ENCODE peak calls at places on chromosome 1, in nine cellular contexts. One of them, this sample, is unnamed.

GRCh38 chr1:169550294-169550693 is 36.0 kb downstream of the F5 start:
- DNase-seq in pancreas: no peak
- DNase-seq in cardiac fibroblast: peak; percentile 70
- DNase-seq in adrenal gland: no peak
- DNase-seq in kidney: no peak
- DNase-seq in K562: peak; percentile 23
- DNase-seq in left lung: no peak
- DNase-seq in CD8-positive, alpha-beta memory T cell: peak; percentile 46
- DNase-seq in suprapubic skin: no peak
- DNase-seq in this sample: peak; percentile 45

GRCh38 chr1:10471411-10472219 is 714 bp downstream of the DFFA start:
- DNase-seq in left lung: no peak
- DNase-seq in adrenal gland: no peak
- DNase-seq in CD8-positive, alpha-beta memory T cell: no peak
- DNase-seq in suprapubic skin: no peak
- DNase-seq in cardiac fibroblast: no peak
- DNase-seq in kidney: no peak
- DNase-seq in K562: peak; percentile 27
- DNase-seq in pancreas: no peak
- DNase-seq in this sample: peak; percentile 65

GRCh38 chr1:153612755-153613331 is at the start of gene S100A16:
- DNase-seq in cardiac fibroblast: peak; percentile 51
- DNase-seq in suprapubic skin: peak; percentile 90
- DNase-seq in pancreas: peak; percentile 79
- DNase-seq in left lung: peak; percentile 84
- DNase-seq in CD8-positive, alpha-beta memory T cell: no peak
- DNase-seq in adrenal gland: peak; percentile 63
- DNase-seq in kidney: peak; percentile 93
- DNase-seq in K562: peak; percentile 48
- DNase-seq in this sample: peak; percentile 90

GRCh38 chr1:244337839-244338238 is 113.9 kb downstream of the ADSS2 start:
- DNase-seq in left lung: no peak
- DNase-seq in pancreas: no peak
- DNase-seq in suprapubic skin: no peak
- DNase-seq in cardiac fibroblast: no peak
- DNase-seq in adrenal gland: no peak
- DNase-seq in K562: no peak
- DNase-seq in kidney: no peak
- DNase-seq in CD8-positive, alpha-beta memory T cell: no peak
- DNase-seq in this sample: no peak

GRCh38 chr1:5225687-5226389 is 571.4 kb downstream of the AJAP1 start:
- DNase-seq in kidney: no peak
- DNase-seq in adrenal gland: no peak
- DNase-seq in suprapubic skin: no peak
- DNase-seq in cardiac fibroblast: no peak
- DNase-seq in CD8-positive, alpha-beta memory T cell: no peak
- DNase-seq in pancreas: no peak
- DNase-seq in K562: no peak
- DNase-seq in left lung: no peak
- DNase-seq in this sample: peak; percentile 51

GRCh38 chr1:66350001-66350547 is 183.9 kb upstream of the SGIP1 start:
- DNase-seq in cardiac fibroblast: peak; percentile 69
- DNase-seq in CD8-positive, alpha-beta memory T cell: peak; percentile 77
- DNase-seq in pancreas: no peak
- DNase-seq in left lung: no peak
- DNase-seq in kidney: no peak
- DNase-seq in adrenal gland: no peak
- DNase-seq in K562: no peak
- DNase-seq in suprapubic skin: no peak
- DNase-seq in this sample: no peak

GRCh38 chr1:43149889-43150288 is 22.2 kb downstream of the EBNA1BP2 start:
- DNase-seq in suprapubic skin: no peak
- DNase-seq in CD8-positive, alpha-beta memory T cell: no peak
- DNase-seq in adrenal gland: no peak
- DNase-seq in cardiac fibroblast: no peak
- DNase-seq in kidney: no peak
- DNase-seq in K562: no peak
- DNase-seq in left lung: no peak
- DNase-seq in pancreas: no peak
- DNase-seq in this sample: no peak

GRCh38 chr1:47992720-47993119 is 4.5 kb downstream of the TRABD2B start:
- DNase-seq in pancreas: no peak
- DNase-seq in suprapubic skin: peak; percentile 81
- DNase-seq in kidney: no peak
- DNase-seq in K562: no peak
- DNase-seq in left lung: no peak
- DNase-seq in cardiac fibroblast: peak; percentile 25
- DNase-seq in adrenal gland: no peak
- DNase-seq in CD8-positive, alpha-beta memory T cell: no peak
- DNase-seq in this sample: no peak

GRCh38 chr1:200029035-200029623 is 1.6 kb downstream of the NR5A2 start:
- DNase-seq in kidney: no peak
- DNase-seq in pancreas: peak; percentile 74
- DNase-seq in left lung: no peak
- DNase-seq in suprapubic skin: no peak
- DNase-seq in adrenal gland: no peak
- DNase-seq in K562: no peak
- DNase-seq in cardiac fibroblast: no peak
- DNase-seq in CD8-positive, alpha-beta memory T cell: no peak
- DNase-seq in this sample: peak; percentile 90
- H3K4me3 ChIP-seq in kidney: peak overlapping the region; percentile 72
- H3K4me3 ChIP-seq in pancreas: peak overlapping the region; percentile 72
- H3K4me3 ChIP-seq in left lung: peak overlapping the region; percentile 27
- H3K4me3 ChIP-seq in suprapubic skin: peak overlapping the region; percentile 49
- H3K4me3 ChIP-seq in adrenal gland: no peak overlapping the region
- H3K4me3 ChIP-seq in K562: no peak overlapping the region
- H3K4me3 ChIP-seq in cardiac fibroblast: peak overlapping the region; percentile 42
- H3K4me3 ChIP-seq in CD8-positive, alpha-beta memory T cell: no peak overlapping the region
- H3K4me3 ChIP-seq in this sample: peak overlapping the region; percentile 74

DNA sequence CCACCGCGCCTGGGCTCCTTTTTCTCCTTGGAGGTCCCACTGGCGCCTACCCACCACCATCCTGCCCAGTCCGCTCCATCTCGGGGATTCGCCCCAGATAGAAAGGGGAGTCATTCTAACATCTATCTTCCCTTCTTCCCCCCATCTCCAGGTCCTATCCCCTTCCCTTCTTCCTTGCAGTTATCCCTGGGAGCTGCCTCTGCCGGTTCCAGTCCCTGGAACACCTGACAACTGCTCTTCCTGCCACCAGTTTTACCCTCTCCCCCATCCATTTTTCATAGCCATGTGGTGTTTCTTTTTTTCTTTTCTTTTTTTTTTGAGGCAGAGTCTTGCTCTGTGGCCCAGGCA is 12.0 kb upstream of the COL16A1 start:
- DNase-seq in pancreas: no peak
- DNase-seq in K562: no peak
- DNase-seq in adrenal gland: no peak
- DNase-seq in kidney: no peak
- DNase-seq in suprapubic skin: no peak
- DNase-seq in CD8-positive, alpha-beta memory T cell: no peak
- DNase-seq in cardiac fibroblast: no peak
- DNase-seq in left lung: no peak
- DNase-seq in this sample: no peak
- H3K4me3 ChIP-seq in pancreas: no peak overlapping the region
- H3K4me3 ChIP-seq in K562: peak overlapping the region; percentile 24
- H3K4me3 ChIP-seq in adrenal gland: no peak overlapping the region
- H3K4me3 ChIP-seq in kidney: peak overlapping the region; percentile 59
- H3K4me3 ChIP-seq in suprapubic skin: peak overlapping the region; percentile 49
- H3K4me3 ChIP-seq in CD8-positive, alpha-beta memory T cell: no peak overlapping the region
- H3K4me3 ChIP-seq in cardiac fibroblast: peak overlapping the region; percentile 2
- H3K4me3 ChIP-seq in left lung: no peak overlapping the region
- H3K4me3 ChIP-seq in this sample: peak overlapping the region; percentile 58

GRCh38 chr1:167276969-167277368 is 56.3 kb downstream of the POU2F1 start:
- DNase-seq in kidney: no peak
- DNase-seq in left lung: no peak
- DNase-seq in adrenal gland: no peak
- DNase-seq in CD8-positive, alpha-beta memory T cell: no peak
- DNase-seq in suprapubic skin: no peak
- DNase-seq in cardiac fibroblast: no peak
- DNase-seq in K562: no peak
- DNase-seq in pancreas: no peak
- DNase-seq in this sample: no peak

GRCh38 chr1:167272375-167272957 is 51.8 kb downstream of the POU2F1 start:
- DNase-seq in kidney: no peak
- DNase-seq in cardiac fibroblast: no peak
- DNase-seq in adrenal gland: no peak
- DNase-seq in K562: no peak
- DNase-seq in pancreas: no peak
- DNase-seq in CD8-positive, alpha-beta memory T cell: no peak
- DNase-seq in suprapubic skin: no peak
- DNase-seq in left lung: no peak
- DNase-seq in this sample: no peak

GRCh38 chr1:167274061-167274460 is 53.4 kb downstream of the POU2F1 start:
- DNase-seq in K562: no peak
- DNase-seq in pancreas: no peak
- DNase-seq in adrenal gland: no peak
- DNase-seq in suprapubic skin: no peak
- DNase-seq in CD8-positive, alpha-beta memory T cell: no peak
- DNase-seq in cardiac fibroblast: no peak
- DNase-seq in left lung: no peak
- DNase-seq in kidney: no peak
- DNase-seq in this sample: no peak

GRCh38 chr1:167270230-167270817 is 49.6 kb downstream of the POU2F1 start:
- DNase-seq in K562: no peak
- DNase-seq in left lung: no peak
- DNase-seq in CD8-positive, alpha-beta memory T cell: no peak
- DNase-seq in pancreas: no peak
- DNase-seq in suprapubic skin: no peak
- DNase-seq in cardiac fibroblast: no peak
- DNase-seq in adrenal gland: no peak
- DNase-seq in kidney: no peak
- DNase-seq in this sample: no peak

DNA sequence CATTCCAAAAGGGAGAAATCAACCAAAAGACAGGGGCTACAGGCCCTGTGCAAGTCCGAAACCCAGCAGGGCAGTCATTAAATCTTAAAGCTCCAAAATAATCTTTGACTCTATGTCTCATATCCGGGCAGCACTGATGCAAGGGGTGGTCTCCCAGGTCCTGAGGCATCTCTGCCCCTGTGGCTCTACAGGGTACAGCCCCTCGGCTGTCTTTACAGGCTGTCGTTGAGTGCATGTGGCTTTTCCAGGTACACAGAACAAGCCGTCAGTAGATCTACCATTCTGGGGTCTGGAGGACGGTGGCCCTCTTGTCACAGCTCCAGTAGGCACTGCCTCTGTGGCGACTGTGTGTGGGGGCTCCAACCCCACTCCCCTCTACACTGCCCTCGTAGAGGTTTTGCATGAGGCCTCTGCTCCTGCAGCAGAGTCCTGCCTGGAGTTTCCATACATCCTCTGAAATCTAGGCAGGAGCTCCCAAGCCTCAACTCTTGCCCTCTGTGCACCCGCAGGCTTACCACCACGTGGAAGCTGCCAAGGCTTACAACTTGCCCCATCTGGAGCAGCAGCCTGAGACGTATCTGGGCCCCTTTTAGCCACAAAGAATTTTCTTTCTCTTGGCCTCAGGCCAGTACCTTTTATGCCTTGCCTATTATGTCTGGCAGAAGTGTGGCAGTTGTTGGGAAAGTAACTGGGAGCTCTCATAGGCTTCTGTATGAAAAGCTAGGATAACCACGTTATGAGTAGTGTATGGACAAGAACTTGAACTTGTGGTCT is 52.5 kb downstream of the POU2F1 start:
- DNase-seq in left lung: no peak
- DNase-seq in K562: no peak
- DNase-seq in pancreas: no peak
- DNase-seq in suprapubic skin: no peak
- DNase-seq in kidney: no peak
- DNase-seq in cardiac fibroblast: peak; percentile 53
- DNase-seq in adrenal gland: no peak
- DNase-seq in CD8-positive, alpha-beta memory T cell: no peak
- DNase-seq in this sample: no peak
- H3K4me3 ChIP-seq in left lung: no peak overlapping the region
- H3K4me3 ChIP-seq in K562: no peak overlapping the region
- H3K4me3 ChIP-seq in pancreas: no peak overlapping the region
- H3K4me3 ChIP-seq in suprapubic skin: no peak overlapping the region
- H3K4me3 ChIP-seq in kidney: no peak overlapping the region
- H3K4me3 ChIP-seq in cardiac fibroblast: no peak overlapping the region
- H3K4me3 ChIP-seq in adrenal gland: no peak overlapping the region
- H3K4me3 ChIP-seq in CD8-positive, alpha-beta memory T cell: no peak overlapping the region
- H3K4me3 ChIP-seq in this sample: no peak overlapping the region

GRCh38 chr1:6858586-6858985 is 73.3 kb downstream of the CAMTA1 start:
- DNase-seq in CD8-positive, alpha-beta memory T cell: no peak
- DNase-seq in kidney: no peak
- DNase-seq in suprapubic skin: no peak
- DNase-seq in pancreas: no peak
- DNase-seq in adrenal gland: no peak
- DNase-seq in left lung: no peak
- DNase-seq in cardiac fibroblast: peak; percentile 38
- DNase-seq in K562: no peak
- DNase-seq in this sample: no peak

GRCh38 chr1:6861075-6861724 is 75.9 kb downstream of the CAMTA1 start:
- DNase-seq in CD8-positive, alpha-beta memory T cell: no peak
- DNase-seq in kidney: no peak
- DNase-seq in cardiac fibroblast: no peak
- DNase-seq in left lung: no peak
- DNase-seq in pancreas: no peak
- DNase-seq in adrenal gland: no peak
- DNase-seq in suprapubic skin: no peak
- DNase-seq in K562: no peak
- DNase-seq in this sample: no peak

GRCh38 chr1:6857831-6858230 is 72.6 kb downstream of the CAMTA1 start:
- DNase-seq in adrenal gland: no peak
- DNase-seq in CD8-positive, alpha-beta memory T cell: no peak
- DNase-seq in suprapubic skin: no peak
- DNase-seq in cardiac fibroblast: no peak
- DNase-seq in pancreas: no peak
- DNase-seq in kidney: no peak
- DNase-seq in K562: no peak
- DNase-seq in left lung: no peak
- DNase-seq in this sample: no peak

GRCh38 chr1:6860401-6860800 is 75.1 kb downstream of the CAMTA1 start:
- DNase-seq in adrenal gland: peak; percentile 40
- DNase-seq in suprapubic skin: no peak
- DNase-seq in cardiac fibroblast: peak; percentile 77
- DNase-seq in left lung: no peak
- DNase-seq in kidney: no peak
- DNase-seq in K562: no peak
- DNase-seq in CD8-positive, alpha-beta memory T cell: no peak
- DNase-seq in pancreas: no peak
- DNase-seq in this sample: no peak

DNA sequence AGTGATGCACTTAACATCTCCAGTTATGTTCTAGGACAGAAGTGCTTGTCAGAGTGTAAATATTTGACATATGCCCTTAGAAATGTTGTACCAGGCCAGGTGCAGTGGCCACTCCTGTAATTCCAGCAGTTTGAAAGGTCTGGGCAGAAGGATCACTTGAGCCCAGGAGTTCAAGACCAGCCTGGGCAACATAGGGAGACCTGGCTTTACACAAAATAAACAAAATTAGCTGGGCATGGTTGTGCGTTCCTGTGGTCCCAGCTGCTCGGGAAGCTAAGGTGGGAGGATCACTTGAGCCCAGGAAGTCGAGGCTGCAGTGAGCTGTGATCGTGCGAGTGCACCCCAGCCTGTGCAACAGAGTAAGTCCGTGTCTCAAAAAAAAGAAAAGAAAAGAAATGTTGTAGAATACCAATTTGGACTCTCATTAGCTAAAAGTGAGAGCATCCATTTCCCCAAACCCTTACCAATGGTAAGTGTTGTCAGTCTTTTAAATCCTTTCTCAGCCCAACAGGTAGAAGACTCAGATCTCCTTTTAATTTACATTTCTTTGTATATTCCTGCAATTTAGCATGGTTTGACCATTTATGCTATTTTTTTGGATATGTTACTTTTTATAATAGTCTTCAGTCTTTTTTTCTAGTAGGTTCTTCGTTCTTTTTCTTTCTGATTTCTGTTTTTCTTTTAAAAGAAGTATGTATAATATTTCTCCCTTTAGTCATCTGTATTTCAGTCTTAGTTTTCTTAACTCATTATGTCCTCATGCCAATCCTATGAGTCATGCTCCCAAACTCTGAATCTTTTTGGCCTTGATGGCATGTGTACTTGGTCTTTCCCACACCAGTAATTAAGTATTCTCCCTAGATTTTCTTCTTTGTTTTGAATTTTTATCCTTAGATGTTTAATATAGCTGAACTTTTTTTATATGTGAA is 74.4 kb downstream of the CAMTA1 start:
- DNase-seq in kidney: no peak
- DNase-seq in pancreas: no peak
- DNase-seq in adrenal gland: peak; percentile 43
- DNase-seq in left lung: peak; percentile 51
- DNase-seq in K562: no peak
- DNase-seq in cardiac fibroblast: peak; percentile 99
- DNase-seq in CD8-positive, alpha-beta memory T cell: no peak
- DNase-seq in suprapubic skin: no peak
- DNase-seq in this sample: no peak
- H3K4me3 ChIP-seq in kidney: no peak overlapping the region
- H3K4me3 ChIP-seq in pancreas: no peak overlapping the region
- H3K4me3 ChIP-seq in adrenal gland: no peak overlapping the region
- H3K4me3 ChIP-seq in left lung: no peak overlapping the region
- H3K4me3 ChIP-seq in K562: no peak overlapping the region
- H3K4me3 ChIP-seq in cardiac fibroblast: no peak overlapping the region
- H3K4me3 ChIP-seq in CD8-positive, alpha-beta memory T cell: no peak overlapping the region
- H3K4me3 ChIP-seq in suprapubic skin: no peak overlapping the region
- H3K4me3 ChIP-seq in this sample: no peak overlapping the region

This sample was measured in H7.